ENCODE peak calls at places on chromosomes 3 and 15, in five cellular contexts. L is HepG2, C is HEK293T, O is H1, P is GM12878. B is an unnamed sample.

GRCh38 chr3:5054098-5054497 is 68.0 kb upstream of the ARL8B start:
- DNase-seq in L (no peak), C (no peak), O (no peak), P (no peak), B (no peak)

GRCh38 chr3:133744241-133744640 is 2.0 kb upstream of the TF start:
- DNase-seq in L (no peak), C (no peak), O (no peak), P (no peak), B (no peak)

GRCh38 chr3:119350114-119350513 is 55.9 kb downstream of the ARHGAP31 start:
- DNase-seq in L (no peak), C (no peak), O (peak), P (no peak), B (peak)

GRCh38 chr3:61805510-61806080 is 244.2 kb downstream of the PTPRG start:
- DNase-seq in L (no peak), C (no peak), O (no peak), P (no peak), B (no peak)

GRCh38 chr3:59212128-59212764 is 162.4 kb upstream of the CFAP20DC start:
- DNase-seq in L (peak), C (peak), O (no peak), P (peak), B (peak)

GRCh38 chr3:72724070-72724469 is 124.2 kb downstream of the SHQ1 start:
- DNase-seq in L (no peak), C (no peak), O (peak), P (no peak), B (no peak)

GRCh38 chr3:114880078-114880477 is 267.0 kb downstream of the ZBTB20 start:
- DNase-seq in L (no peak), C (no peak), O (no peak), P (no peak), B (no peak)

GRCh38 chr15:98842973-98843285 is 164.7 kb downstream of the PGPEP1L start:
- DNase-seq in L (peak), C (no peak), O (no peak), P (no peak), B (no peak)

GRCh38 chr3:160400631-160401150 is 1.2 kb downstream of the SMC4 start:
- DNase-seq in L (no peak), C (peak), O (peak), P (no peak), B (no peak)

GRCh38 chr3:132464066-132464465 is 46.8 kb downstream of the DNAJC13 start:
- DNase-seq in L (no peak), C (no peak), O (no peak), P (no peak), B (no peak)
- TF ChIP-seq SUZ12 in L (no peak), C (no peak), O (no peak), P (no peak), B (no peak)

GRCh38 chr15:75188499-75188898 is 13.2 kb upstream of the C15orf39 start:
- DNase-seq in L (no peak), C (no peak), O (no peak), P (no peak), B (no peak)
- TF ChIP-seq SUZ12 in L (no peak), C (no peak), O (no peak), P (no peak), B (no peak)

DNA sequence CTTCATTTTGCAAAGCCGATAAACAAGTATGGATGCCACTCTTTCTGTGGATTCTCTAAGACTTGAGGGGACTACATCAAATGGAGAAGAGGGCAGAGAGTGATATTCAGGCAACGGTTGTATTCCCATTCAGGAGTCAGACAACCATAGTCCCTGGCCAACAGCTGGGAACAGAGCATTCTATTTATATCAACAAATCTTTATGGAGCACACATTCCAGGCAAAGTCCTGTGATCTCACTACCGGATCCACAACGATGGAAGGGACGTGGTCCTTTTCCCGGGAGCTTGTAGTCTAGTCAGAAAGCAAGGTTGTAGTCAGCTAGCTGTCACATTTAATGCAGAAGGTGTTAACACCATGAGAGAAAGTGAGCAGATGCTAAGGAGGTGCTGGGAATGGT is 312.3 kb upstream of the CTNNB1 start:
- DNase-seq in L (no peak), C (no peak), O (no peak), P (no peak), B (no peak)
- TF ChIP-seq SUZ12 in L (no peak), C (no peak), O (no peak), P (no peak), B (no peak)

DNA sequence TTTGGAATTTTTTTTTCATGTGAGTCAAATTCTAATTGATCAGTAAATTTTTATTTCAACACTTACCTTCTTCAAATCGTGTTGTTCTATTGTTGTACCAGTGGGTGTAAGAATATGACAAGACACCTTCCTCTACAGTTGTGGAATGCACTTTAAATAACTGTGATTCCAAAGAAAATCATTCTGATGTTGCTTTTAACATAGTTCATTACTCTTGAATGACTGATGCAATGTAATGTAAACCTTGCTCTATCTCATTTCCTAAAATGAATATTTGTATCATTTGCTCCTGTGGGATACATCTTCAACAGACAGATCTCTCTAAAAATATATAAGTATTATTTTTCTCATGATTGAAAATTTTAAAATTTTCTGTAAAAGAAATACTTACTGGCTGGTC is 313.4 kb downstream of the RBMS3 start:
- DNase-seq in L (no peak), C (no peak), O (no peak), P (no peak), B (no peak)
- TF ChIP-seq SUZ12 in L (no peak), C (no peak), O (no peak), P (no peak), B (no peak)

GRCh38 chr3:42640771-42641370 is 12.6 kb upstream of the ZBTB47 start:
- DNase-seq in L (no peak), C (no peak), O (no peak), P (no peak), B (no peak)
- TF ChIP-seq SUZ12 in L (no peak), C (no peak), O (no peak), P (no peak), B (no peak)

DNA sequence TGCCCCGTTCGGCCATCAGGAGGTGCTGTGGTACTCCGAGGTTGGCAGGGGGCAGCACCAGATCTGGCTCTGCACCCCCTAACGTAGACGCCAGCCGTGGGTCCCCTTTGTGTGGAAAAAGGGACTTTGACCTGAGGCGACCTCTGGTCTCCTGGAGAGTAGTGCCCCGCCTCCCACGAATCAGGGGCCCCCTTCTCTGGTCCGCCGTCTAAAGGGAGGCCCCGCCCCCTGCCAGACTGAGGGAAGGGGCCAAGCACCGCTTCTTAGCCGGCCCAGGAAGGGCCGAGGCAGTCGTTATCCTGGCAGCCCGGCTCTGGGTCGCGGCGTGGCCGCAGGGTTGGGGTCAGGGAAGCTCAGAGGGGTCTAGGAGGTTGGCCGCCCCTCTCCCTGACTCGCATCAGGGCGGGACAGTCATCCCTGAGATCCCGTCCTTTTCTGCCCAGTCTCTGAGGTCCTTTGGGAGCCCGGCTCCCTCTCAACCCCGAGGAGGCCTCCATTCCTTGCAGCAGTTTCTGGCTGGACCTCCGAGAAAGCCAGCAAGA is 630 bp downstream of the HYAL2 start:
- DNase-seq in L (peak), C (no peak), O (no peak), P (no peak), B (no peak)
- TF ChIP-seq SUZ12 in L (no peak), C (no peak), O (no peak), P (no peak), B (no peak)

DNA sequence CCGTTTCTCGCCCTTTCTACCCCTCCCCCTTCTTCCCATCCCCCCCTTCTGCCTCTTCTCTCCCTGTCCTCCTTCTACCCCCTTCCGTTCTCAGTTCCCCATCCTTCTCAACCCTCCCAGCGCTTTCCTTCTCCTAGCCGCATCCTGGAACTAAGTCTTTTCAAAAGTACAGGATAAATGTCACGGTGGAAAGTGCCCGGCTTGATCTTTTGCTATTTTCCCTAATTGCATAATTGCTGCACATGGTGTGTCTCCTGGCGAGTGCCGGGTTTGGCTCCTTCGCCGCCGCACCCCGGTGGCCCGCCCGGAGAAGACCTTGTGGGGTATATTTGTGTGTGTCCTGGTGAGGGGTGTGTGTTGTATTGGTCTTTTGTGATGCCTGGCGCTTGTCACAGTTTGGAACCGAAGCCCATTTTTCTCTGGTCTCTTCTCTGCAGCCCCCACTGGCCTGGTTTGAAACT is 554 bp downstream of the UBE2E2 start:
- DNase-seq in L (no peak), C (peak), O (peak), P (no peak), B (no peak)
- TF ChIP-seq SUZ12 in L (no peak), C (no peak), O (no peak), P (no peak), B (no peak)

GRCh38 chr15:88912500-88912921 is 668 bp downstream of the MFGE8 start:
- DNase-seq in L (no peak), C (no peak), O (no peak), P (no peak), B (no peak)
- TF ChIP-seq SUZ12 in L (no peak), C (no peak), O (no peak), P (no peak), B (no peak)

GRCh38 chr15:86231864-86232801 is 152.5 kb downstream of the AGBL1 start:
- DNase-seq in L (peak), C (peak), O (peak), P (no peak), B (peak)
- TF ChIP-seq SUZ12 in L (no peak), C (no peak), O (no peak), P (no peak), B (no peak)

DNA sequence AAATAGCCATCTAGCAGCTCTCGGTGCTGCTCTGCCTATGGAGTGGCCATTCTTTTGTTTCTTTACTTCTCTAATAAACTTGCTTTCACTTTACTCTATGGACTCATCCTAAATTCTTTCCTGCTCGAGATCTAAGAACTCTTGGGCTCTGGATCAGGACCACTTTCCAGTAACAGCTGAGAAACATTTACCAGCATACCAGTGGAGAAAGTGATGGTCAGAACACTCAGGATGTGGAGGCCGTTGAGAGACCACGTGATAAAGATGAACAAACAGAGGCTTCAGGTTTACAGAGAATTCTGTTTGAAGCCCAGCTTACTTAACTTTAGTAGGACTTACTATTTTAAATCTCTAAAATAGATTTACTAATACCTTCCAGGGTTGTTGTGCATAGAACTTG is 57.0 kb downstream of the FRMD4B start:
- DNase-seq in L (no peak), C (no peak), O (no peak), P (no peak), B (no peak)
- TF ChIP-seq SUZ12 in L (no peak), C (no peak), O (no peak), P (no peak), B (no peak)

B was measured in NT2/D1.